ENCODE peak calls at places on chromosomes 16 and 17, in eight cellular contexts. P, F, V, O, X, I, T and N are unnamed samples.
A peak's percentile ranks its signal among the peaks of the same experiment; 100 is the strongest.

GRCh38 chr16:88454315-88455057 is 1.4 kb downstream of the ZFPM1 start:
- DNase-seq in X (no peak), I (peak; percentile 80), V (no peak), O (peak; percentile 54), T (no peak), P (peak; percentile 56), F (no peak), N (no peak)

GRCh38 chr16:58269526-58269925 is 25.3 kb downstream of the PRSS54 start:
- DNase-seq in F (no peak), T (no peak), P (no peak), V (no peak), I (no peak), O (no peak), X (no peak), N (no peak)

GRCh38 chr16:85871756-85872155 is 27.2 kb upstream of the IRF8 start:
- DNase-seq in X (no peak), T (no peak), F (no peak), O (no peak), I (no peak), V (no peak), P (no peak), N (no peak)

GRCh38 chr17:2250140-2251095 is 53.2 kb downstream of the SMG6 start:
- DNase-seq in I (no peak), T (no peak), P (no peak), O (peak; percentile 37), F (no peak), V (no peak), X (no peak), N (no peak)

GRCh38 chr17:58308173-58308984 is 20.2 kb downstream of the TSPOAP1 start:
- DNase-seq in X (no peak), O (peak; percentile 6), F (peak; percentile 72), I (no peak), T (no peak), P (peak; percentile 66), V (no peak), N (peak; percentile 61)

GRCh38 chr17:76946111-76946771 is 78.0 kb downstream of the MGAT5B start:
- DNase-seq in P (peak; percentile 46), I (no peak), X (no peak), F (no peak), T (no peak), V (no peak), O (no peak), N (no peak)

GRCh38 chr16:86818701-86819522 is 240.6 kb downstream of the FOXL1 start:
- DNase-seq in I (no peak), X (no peak), O (no peak), F (no peak), V (no peak), P (no peak), T (no peak), N (no peak)

GRCh38 chr16:50884066-50884860 is 142.4 kb downstream of the CYLD start:
- DNase-seq in P (peak; percentile 61), V (no peak), F (no peak), X (no peak), O (no peak), I (no peak), T (no peak), N (peak; percentile 35)

GRCh38 chr17:65556014-65556909 is 5.2 kb downstream of the AXIN2 start:
- DNase-seq in P (peak; percentile 90), T (peak; percentile 93), V (peak; percentile 89), F (peak; percentile 92), X (peak; percentile 95), I (peak; percentile 91), O (peak; percentile 71), N (peak; percentile 89)

GRCh38 chr17:69434164-69434579 is 19.7 kb downstream of the MAP2K6 start:
- DNase-seq in F (no peak), O (no peak), V (no peak), P (no peak), X (no peak), I (no peak), T (no peak), N (no peak)

GRCh38 chr17:32253117-32253611 is 12.5 kb upstream of the RHBDL3 start:
- DNase-seq in F (peak; percentile 77), T (peak; percentile 75), X (peak; percentile 83), V (peak; percentile 85), O (peak; percentile 40), P (peak; percentile 90), I (no peak), N (peak; percentile 90)

GRCh38 chr17:17757391-17757791 is 76.1 kb downstream of the RAI1 start:
- DNase-seq in V (no peak), F (peak; percentile 52), T (no peak), I (peak; percentile 56), P (no peak), X (no peak), O (peak; percentile 80), N (no peak)

GRCh38 chr16:29811896-29812665 is at the start of gene PRRT2:
- DNase-seq in X (no peak), O (peak; percentile 51), P (peak; percentile 92), F (peak; percentile 93), I (peak; percentile 78), T (peak; percentile 84), V (peak; percentile 87), N (peak; percentile 93)

GRCh38 chr16:59021751-59022150 is 287.6 kb upstream of the GOT2 start:
- DNase-seq in I (no peak), X (no peak), O (no peak), F (no peak), P (no peak), T (no peak), V (no peak), N (no peak)

GRCh38 chr17:8142158-8142886 is 9.9 kb downstream of the PER1 start:
- DNase-seq in P (no peak), T (peak; percentile 82), F (no peak), I (peak; percentile 50), V (no peak), X (no peak), O (no peak), N (no peak)

GRCh38 chr16:23408242-23409201 is 44.5 kb downstream of the COG7 start:
- DNase-seq in P (peak; percentile 49), V (no peak), I (peak; percentile 74), F (no peak), X (no peak), O (no peak), T (no peak), N (peak; percentile 88)

GRCh38 chr17:55513885-55514590 is 2.8 kb upstream of the SMIM36 start:
- DNase-seq in T (peak; percentile 69), I (no peak), F (no peak), V (no peak), O (peak; percentile 69), X (no peak), P (peak; percentile 76), N (peak; percentile 79)

GRCh38 chr17:76232342-76232741 is 8.0 kb downstream of the RNF157 start:
- DNase-seq in O (no peak), V (no peak), F (no peak), P (no peak), T (no peak), I (no peak), X (no peak), N (no peak)

GRCh38 chr16:10871157-10871991 is 5.6 kb upstream of the CIITA start:
- DNase-seq in T (peak; percentile 80), V (no peak), P (no peak), F (peak; percentile 93), X (peak; percentile 85), O (peak; percentile 67), I (peak; percentile 89), N (peak; percentile 23)

GRCh38 chr17:50781167-50781566 is 13.8 kb upstream of the ANKRD40CL start:
- DNase-seq in T (no peak), O (no peak), F (no peak), V (no peak), I (peak; percentile 47), X (no peak), P (no peak), N (no peak)

DNA sequence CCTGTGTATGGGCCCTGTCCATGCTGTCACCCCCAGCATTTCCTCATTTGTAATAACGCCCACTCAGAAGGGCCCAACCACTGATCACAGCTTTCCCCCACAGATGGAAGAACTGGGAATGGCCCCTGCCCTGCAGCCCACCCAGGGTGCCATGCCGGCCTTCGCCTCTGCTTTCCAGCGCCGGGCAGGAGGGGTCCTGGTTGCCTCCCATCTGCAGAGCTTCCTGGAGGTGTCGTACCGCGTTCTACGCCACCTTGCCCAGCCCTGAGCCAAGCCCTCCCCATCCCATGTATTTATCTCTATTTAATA is 1.4 kb downstream of the CSF3 start:
- DNase-seq in V (no peak), T (no peak), O (no peak), F (no peak), P (no peak), X (no peak), I (no peak), N (no peak)
- H3K4me3 ChIP-seq in V (no peak overlapping the region), T (no peak overlapping the region), O (no peak overlapping the region), F (no peak overlapping the region), P (no peak overlapping the region), X (no peak overlapping the region), I (no peak overlapping the region), N (no peak overlapping the region)

GRCh38 chr16:48903054-48903453 is 293.1 kb upstream of the N4BP1 start:
- DNase-seq in X (no peak), P (peak; percentile 46), T (no peak), F (no peak), V (no peak), I (no peak), O (no peak), N (peak; percentile 16)
- TF ChIP-seq CTCF in X (no peak), P (peak; percentile 26), T (no peak), F (no peak), V (no peak), I (no peak), O (no peak), N (peak; percentile 43)

DNA sequence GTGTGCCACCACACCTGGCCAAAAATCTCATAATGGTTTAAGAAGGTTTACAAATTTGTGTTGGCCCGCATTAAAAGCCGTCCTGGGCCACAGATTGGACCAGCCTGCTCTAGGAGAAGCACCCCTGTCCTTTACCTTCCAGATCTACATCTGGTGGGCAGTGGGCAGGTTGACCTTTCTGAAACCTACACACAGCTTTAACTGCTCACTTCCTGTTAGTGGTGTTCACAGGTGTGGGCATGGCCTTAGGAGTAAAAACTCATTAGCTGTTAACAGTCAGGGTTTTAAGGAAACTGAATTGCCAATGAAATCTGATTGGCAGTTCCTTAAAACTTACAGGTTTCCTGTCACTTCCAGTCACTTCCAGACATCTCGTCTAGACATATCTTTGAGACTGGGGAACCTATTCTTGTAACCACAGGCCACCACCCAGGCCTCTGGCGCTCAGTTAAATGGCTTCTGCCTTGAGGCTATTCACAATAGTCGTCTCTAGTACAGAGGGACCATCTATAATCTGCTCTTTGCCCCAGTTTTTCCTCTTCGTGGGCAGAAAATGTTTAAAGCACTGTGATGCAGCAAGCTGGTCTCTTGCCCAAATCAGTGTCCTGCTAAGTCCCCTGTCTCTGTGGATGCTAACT is 29.3 kb downstream of the GNGT2 start:
- DNase-seq in F (no peak), V (no peak), X (no peak), T (no peak), O (no peak), P (no peak), I (no peak), N (no peak)
- H3K9me3 ChIP-seq in F (peaks cover 2% of the 10 kb centered on the region), V (peaks cover 4% of the 10 kb centered on the region), X (peaks cover 13% of the 10 kb centered on the region), T (peaks cover 13% of the 10 kb centered on the region), O (peaks cover 10% of the 10 kb centered on the region), P (peaks cover 4% of the 10 kb centered on the region), I (peaks cover 21% of the 10 kb centered on the region), N (peaks cover 33% of the 10 kb centered on the region)

DNA sequence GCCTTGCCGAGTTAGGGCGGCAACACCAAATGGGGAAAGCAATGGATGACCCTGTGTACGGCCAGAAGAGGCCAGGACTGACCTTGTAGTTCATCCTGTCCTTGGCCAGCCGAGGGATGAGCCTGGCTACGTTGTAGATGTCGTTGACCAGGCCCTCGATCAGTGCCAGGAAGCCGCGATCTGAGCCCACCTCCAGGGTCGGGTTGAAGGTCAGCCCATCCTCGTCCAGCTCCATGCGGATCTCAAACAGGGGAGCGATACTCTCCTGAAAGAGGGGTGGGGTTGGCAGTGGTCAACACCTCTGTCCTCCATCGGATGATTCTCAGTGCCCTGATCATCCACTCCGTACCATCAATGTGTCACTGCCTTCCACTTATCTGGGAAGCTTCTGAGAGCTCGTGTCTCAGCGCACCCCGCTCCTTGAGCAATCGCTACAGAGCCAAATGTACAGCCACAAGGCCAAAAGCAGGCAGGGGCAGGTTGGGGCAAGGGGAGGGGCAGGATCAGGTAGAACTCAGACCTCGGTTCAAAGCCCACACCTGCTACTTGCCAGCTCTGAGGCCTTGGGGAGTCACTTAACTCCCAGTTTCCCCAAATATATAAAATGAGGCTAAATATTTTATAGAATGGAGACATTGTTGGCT is 39.9 kb downstream of the DNAH17 start:
- DNase-seq in I (no peak), O (no peak), F (peak; percentile 40), V (no peak), P (no peak), T (no peak), X (peak; percentile 28), N (no peak)
- H3K4me3 ChIP-seq in I (no peak overlapping the region), O (no peak overlapping the region), F (no peak overlapping the region), V (no peak overlapping the region), P (no peak overlapping the region), T (no peak overlapping the region), X (no peak overlapping the region), N (no peak overlapping the region)